ENCODE peak calls at places on chromosomes 2 and 18, in ten cellular contexts. V, U, O, G, Q, Z, M, L, F and J are unnamed samples.

GRCh38 chr2:24594283-24594682 is 103.2 kb downstream of the NCOA1 start:
- DNase-seq in V (no peak), U (no peak), O (no peak), G (no peak), Q (no peak), Z (no peak), M (no peak), L (no peak), F (no peak), J (no peak)

GRCh38 chr18:59298871-59299270 is 19.6 kb downstream of the CPLX4 start:
- DNase-seq in V (no peak), U (no peak), O (no peak), G (no peak), Q (no peak), Z (no peak), M (no peak), L (no peak), F (no peak), J (no peak)

GRCh38 chr18:28039078-28039477 is 137.9 kb downstream of the CDH2 start:
- DNase-seq in V (no peak), U (no peak), O (no peak), G (no peak), Q (no peak), Z (no peak), M (no peak), L (no peak), F (no peak), J (no peak)

GRCh38 chr2:177332041-177332991 is 60.3 kb upstream of the AGPS start:
- DNase-seq in V (peak; percentile 7), U (peak; percentile 72), O (peak; percentile 74), G (peak; percentile 71), Q (no peak), Z (peak; percentile 58), M (no peak), L (peak; percentile 68), F (no peak), J (peak; percentile 71)

GRCh38 chr18:54947115-54947514 is 12.1 kb downstream of the CCDC68 start:
- DNase-seq in V (no peak), U (no peak), O (no peak), G (no peak), Q (no peak), Z (peak; percentile 35), M (no peak), L (no peak), F (no peak), J (no peak)

GRCh38 chr2:219596954-219597551 is 604 bp upstream of the STK11IP start:
- DNase-seq in V (no peak), U (no peak), O (peak; percentile 13), G (no peak), Q (no peak), Z (no peak), M (no peak), L (no peak), F (no peak), J (peak; percentile 13)

GRCh38 chr2:886072-887022 is 64.3 kb upstream of the SNTG2 start:
- DNase-seq in V (no peak), U (no peak), O (no peak), G (no peak), Q (no peak), Z (no peak), M (no peak), L (no peak), F (no peak), J (no peak)

GRCh38 chr2:241064008-241064801 is 37.9 kb downstream of the MTERF4 start:
- DNase-seq in V (no peak), U (peak; percentile 66), O (no peak), G (no peak), Q (no peak), Z (no peak), M (no peak), L (no peak), F (peak; percentile 16), J (no peak)

GRCh38 chr18:13570216-13570615 is 156.1 kb downstream of the FAM210A start:
- DNase-seq in V (no peak), U (no peak), O (no peak), G (no peak), Q (no peak), Z (no peak), M (no peak), L (no peak), F (no peak), J (no peak)

GRCh38 chr18:22337311-22337710 is 80.4 kb downstream of the CTAGE1 start:
- DNase-seq in V (no peak), U (no peak), O (no peak), G (no peak), Q (no peak), Z (no peak), M (no peak), L (no peak), F (no peak), J (no peak)

GRCh38 chr18:25284861-25285574 is 66.9 kb downstream of the ZNF521 start:
- DNase-seq in V (no peak), U (peak; percentile 61), O (peak; percentile 50), G (no peak), Q (peak; percentile 46), Z (peak; percentile 36), M (no peak), L (peak; percentile 2), F (no peak), J (peak; percentile 58)

GRCh38 chr2:212424090-212424489 is 114.5 kb downstream of the ERBB4 start:
- DNase-seq in V (no peak), U (no peak), O (no peak), G (no peak), Q (no peak), Z (no peak), M (no peak), L (no peak), F (no peak), J (no peak)

GRCh38 chr2:5898667-5899066 is 206.5 kb downstream of the SOX11 start:
- DNase-seq in V (no peak), U (no peak), O (no peak), G (no peak), Q (no peak), Z (no peak), M (no peak), L (no peak), F (no peak), J (no peak)

GRCh38 chr2:36701391-36701795 is 4.9 kb downstream of the VIT start:
- DNase-seq in V (no peak), U (no peak), O (no peak), G (no peak), Q (no peak), Z (no peak), M (no peak), L (no peak), F (no peak), J (no peak)

GRCh38 chr2:32947484-32948143 is 861 bp downstream of the LTBP1 start:
- DNase-seq in V (peak; percentile 41), U (peak; percentile 80), O (peak; percentile 26), G (peak; percentile 52), Q (no peak), Z (peak; percentile 35), M (no peak), L (no peak), F (no peak), J (no peak)

GRCh38 chr2:223649941-223650530 is 47.9 kb upstream of the SCG2 start:
- DNase-seq in V (no peak), U (no peak), O (no peak), G (no peak), Q (no peak), Z (no peak), M (no peak), L (no peak), F (no peak), J (no peak)

GRCh38 chr18:51617572-51618260 is 420.2 kb upstream of the MEX3C start:
- DNase-seq in V (no peak), U (no peak), O (no peak), G (no peak), Q (no peak), Z (no peak), M (no peak), L (no peak), F (no peak), J (no peak)

GRCh38 chr2:85447222-85447585 is 28.7 kb downstream of the SH2D6 start:
- DNase-seq in V (no peak), U (no peak), O (no peak), G (no peak), Q (no peak), Z (no peak), M (no peak), L (no peak), F (no peak), J (no peak)

GRCh38 chr18:3140986-3141639 is 78.7 kb downstream of the MYOM1 start:
- DNase-seq in V (no peak), U (no peak), O (no peak), G (no peak), Q (no peak), Z (no peak), M (no peak), L (no peak), F (no peak), J (no peak)

GRCh38 chr2:206983156-206983875 is 44.0 kb downstream of the CPO start:
- DNase-seq in V (no peak), U (peak; percentile 49), O (no peak), G (no peak), Q (no peak), Z (no peak), M (no peak), L (no peak), F (no peak), J (no peak)

GRCh38 chr2:290090-290722 is 2.3 kb upstream of the ALKAL2 start:
- DNase-seq in V (no peak), U (peak; percentile 90), O (peak; percentile 74), G (no peak), Q (peak; percentile 24), Z (peak; percentile 70), M (peak; percentile 33), L (no peak), F (peak; percentile 37), J (peak; percentile 41)

GRCh38 chr2:234550056-234550455 is 53.2 kb upstream of the ARL4C start:
- DNase-seq in V (no peak), U (no peak), O (no peak), G (no peak), Q (no peak), Z (no peak), M (no peak), L (no peak), F (no peak), J (no peak)

GRCh38 chr2:8135051-8135675 is 546.7 kb upstream of the ID2 start:
- DNase-seq in V (no peak), U (peak; percentile 70), O (no peak), G (no peak), Q (no peak), Z (peak; percentile 73), M (no peak), L (no peak), F (no peak), J (no peak)

GRCh38 chr2:105364436-105365139 is 27.2 kb downstream of the C2orf49 start:
- DNase-seq in V (no peak), U (no peak), O (no peak), G (no peak), Q (no peak), Z (no peak), M (no peak), L (no peak), F (no peak), J (no peak)

GRCh38 chr2:85998071-85998991 is 107.4 kb downstream of the POLR1A start:
- DNase-seq in V (no peak), U (peak; percentile 79), O (peak; percentile 80), G (no peak), Q (no peak), Z (peak; percentile 39), M (no peak), L (no peak), F (no peak), J (peak; percentile 67)

GRCh38 chr18:37346048-37346447 is 219.6 kb downstream of the CELF4 start:
- DNase-seq in V (no peak), U (no peak), O (no peak), G (no peak), Q (no peak), Z (no peak), M (no peak), L (no peak), F (no peak), J (no peak)

GRCh38 chr2:234951386-234952269 is at the start of gene SH3BP4:
- DNase-seq in V (no peak), U (peak; percentile 94), O (peak; percentile 93), G (peak; percentile 87), Q (no peak), Z (peak; percentile 83), M (peak; percentile 21), L (peak; percentile 30), F (peak; percentile 16), J (no peak)

GRCh38 chr2:74597456-74597855 is 42.9 kb downstream of the DOK1 start:
- DNase-seq in V (no peak), U (no peak), O (no peak), G (no peak), Q (no peak), Z (no peak), M (no peak), L (peak; percentile 98), F (no peak), J (no peak)